ENCODE peak calls at places on chromosomes 7 and 10, in ten cellular contexts. One of them, this sample, is unnamed.

GRCh38 chr10:11430421-11431275 is 180.8 kb downstream of the USP6NL start:
- DNase-seq in right atrium auricular region: no peak
- DNase-seq in psoas muscle: no peak
- DNase-seq in pancreas: no peak
- DNase-seq in cardiac muscle cell: peak; percentile 4
- DNase-seq in uterus: no peak
- DNase-seq in lower lobe of right lung: no peak
- DNase-seq in A549: no peak
- DNase-seq in ascending aorta: no peak
- DNase-seq in Peyer's patch: no peak
- DNase-seq in this sample: no peak

GRCh38 chr10:77911535-77912123 is 14.9 kb downstream of the DLG5 start:
- DNase-seq in right atrium auricular region: no peak
- DNase-seq in psoas muscle: no peak
- DNase-seq in pancreas: no peak
- DNase-seq in cardiac muscle cell: peak; percentile 63
- DNase-seq in uterus: no peak
- DNase-seq in lower lobe of right lung: no peak
- DNase-seq in A549: peak; percentile 93
- DNase-seq in ascending aorta: no peak
- DNase-seq in Peyer's patch: no peak
- DNase-seq in this sample: no peak

GRCh38 chr10:58081353-58081752 is 186.3 kb downstream of the IPMK start:
- DNase-seq in right atrium auricular region: no peak
- DNase-seq in psoas muscle: no peak
- DNase-seq in pancreas: no peak
- DNase-seq in cardiac muscle cell: no peak
- DNase-seq in uterus: no peak
- DNase-seq in lower lobe of right lung: no peak
- DNase-seq in A549: no peak
- DNase-seq in ascending aorta: no peak
- DNase-seq in Peyer's patch: no peak
- DNase-seq in this sample: no peak

GRCh38 chr7:81469299-81470083 is 300.4 kb downstream of the HGF start:
- DNase-seq in right atrium auricular region: no peak
- DNase-seq in psoas muscle: no peak
- DNase-seq in pancreas: no peak
- DNase-seq in cardiac muscle cell: no peak
- DNase-seq in uterus: no peak
- DNase-seq in lower lobe of right lung: no peak
- DNase-seq in A549: no peak
- DNase-seq in ascending aorta: no peak
- DNase-seq in Peyer's patch: no peak
- DNase-seq in this sample: no peak

GRCh38 chr10:25076501-25077197 is 60.2 kb downstream of the THNSL1 start:
- DNase-seq in right atrium auricular region: no peak
- DNase-seq in psoas muscle: no peak
- DNase-seq in pancreas: no peak
- DNase-seq in cardiac muscle cell: peak; percentile 43
- DNase-seq in uterus: no peak
- DNase-seq in lower lobe of right lung: no peak
- DNase-seq in A549: no peak
- DNase-seq in ascending aorta: no peak
- DNase-seq in Peyer's patch: no peak
- DNase-seq in this sample: no peak

GRCh38 chr7:8165150-8165549 is 96.8 kb downstream of the ICA1 start:
- DNase-seq in right atrium auricular region: no peak
- DNase-seq in psoas muscle: no peak
- DNase-seq in pancreas: no peak
- DNase-seq in cardiac muscle cell: no peak
- DNase-seq in uterus: no peak
- DNase-seq in lower lobe of right lung: no peak
- DNase-seq in A549: no peak
- DNase-seq in ascending aorta: no peak
- DNase-seq in Peyer's patch: no peak
- DNase-seq in this sample: no peak

GRCh38 chr10:28179490-28180099 is 123.3 kb downstream of the MPP7 start:
- DNase-seq in right atrium auricular region: no peak
- DNase-seq in psoas muscle: no peak
- DNase-seq in pancreas: no peak
- DNase-seq in cardiac muscle cell: peak; percentile 76
- DNase-seq in uterus: peak; percentile 21
- DNase-seq in lower lobe of right lung: no peak
- DNase-seq in A549: peak; percentile 52
- DNase-seq in ascending aorta: no peak
- DNase-seq in Peyer's patch: peak; percentile 50
- DNase-seq in this sample: peak; percentile 6

GRCh38 chr10:688621-689426 is 644 bp downstream of the DIP2C start:
- DNase-seq in right atrium auricular region: no peak
- DNase-seq in psoas muscle: peak; percentile 44
- DNase-seq in pancreas: no peak
- DNase-seq in cardiac muscle cell: peak; percentile 57
- DNase-seq in uterus: no peak
- DNase-seq in lower lobe of right lung: no peak
- DNase-seq in A549: peak; percentile 45
- DNase-seq in ascending aorta: no peak
- DNase-seq in Peyer's patch: no peak
- DNase-seq in this sample: no peak

GRCh38 chr7:67267914-67268313 is 271.3 kb downstream of the TYW1 start:
- DNase-seq in right atrium auricular region: no peak
- DNase-seq in psoas muscle: no peak
- DNase-seq in pancreas: no peak
- DNase-seq in cardiac muscle cell: peak; percentile 15
- DNase-seq in uterus: no peak
- DNase-seq in lower lobe of right lung: no peak
- DNase-seq in A549: no peak
- DNase-seq in ascending aorta: no peak
- DNase-seq in Peyer's patch: no peak
- DNase-seq in this sample: no peak

GRCh38 chr7:83835424-83835823 is 186.5 kb upstream of the SEMA3E start:
- DNase-seq in right atrium auricular region: no peak
- DNase-seq in psoas muscle: no peak
- DNase-seq in pancreas: no peak
- DNase-seq in cardiac muscle cell: peak; percentile 17
- DNase-seq in uterus: no peak
- DNase-seq in lower lobe of right lung: no peak
- DNase-seq in A549: no peak
- DNase-seq in ascending aorta: no peak
- DNase-seq in Peyer's patch: no peak
- DNase-seq in this sample: no peak

GRCh38 chr10:118002581-118002980 is 44.2 kb downstream of the RAB11FIP2 start:
- DNase-seq in right atrium auricular region: no peak
- DNase-seq in psoas muscle: no peak
- DNase-seq in pancreas: no peak
- DNase-seq in cardiac muscle cell: peak; percentile 46
- DNase-seq in uterus: no peak
- DNase-seq in lower lobe of right lung: no peak
- DNase-seq in A549: peak; percentile 57
- DNase-seq in ascending aorta: no peak
- DNase-seq in Peyer's patch: no peak
- DNase-seq in this sample: no peak

GRCh38 chr7:106074257-106074656 is 37.9 kb downstream of the SYPL1 start:
- DNase-seq in right atrium auricular region: no peak
- DNase-seq in psoas muscle: no peak
- DNase-seq in pancreas: no peak
- DNase-seq in cardiac muscle cell: no peak
- DNase-seq in uterus: no peak
- DNase-seq in lower lobe of right lung: no peak
- DNase-seq in A549: no peak
- DNase-seq in ascending aorta: no peak
- DNase-seq in Peyer's patch: no peak
- DNase-seq in this sample: no peak

GRCh38 chr7:29807179-29807841 is 1.0 kb downstream of the WIPF3 start:
- DNase-seq in right atrium auricular region: no peak
- DNase-seq in psoas muscle: peak; percentile 53
- DNase-seq in pancreas: peak; percentile 38
- DNase-seq in cardiac muscle cell: peak; percentile 4
- DNase-seq in uterus: no peak
- DNase-seq in lower lobe of right lung: no peak
- DNase-seq in A549: peak; percentile 47
- DNase-seq in ascending aorta: no peak
- DNase-seq in Peyer's patch: peak; percentile 55
- DNase-seq in this sample: no peak

GRCh38 chr10:60907972-60908371 is 36.0 kb downstream of the RHOBTB1 start:
- DNase-seq in right atrium auricular region: no peak
- DNase-seq in psoas muscle: no peak
- DNase-seq in pancreas: no peak
- DNase-seq in cardiac muscle cell: peak; percentile 46
- DNase-seq in uterus: peak; percentile 45
- DNase-seq in lower lobe of right lung: no peak
- DNase-seq in A549: no peak
- DNase-seq in ascending aorta: no peak
- DNase-seq in Peyer's patch: no peak
- DNase-seq in this sample: no peak

DNA sequence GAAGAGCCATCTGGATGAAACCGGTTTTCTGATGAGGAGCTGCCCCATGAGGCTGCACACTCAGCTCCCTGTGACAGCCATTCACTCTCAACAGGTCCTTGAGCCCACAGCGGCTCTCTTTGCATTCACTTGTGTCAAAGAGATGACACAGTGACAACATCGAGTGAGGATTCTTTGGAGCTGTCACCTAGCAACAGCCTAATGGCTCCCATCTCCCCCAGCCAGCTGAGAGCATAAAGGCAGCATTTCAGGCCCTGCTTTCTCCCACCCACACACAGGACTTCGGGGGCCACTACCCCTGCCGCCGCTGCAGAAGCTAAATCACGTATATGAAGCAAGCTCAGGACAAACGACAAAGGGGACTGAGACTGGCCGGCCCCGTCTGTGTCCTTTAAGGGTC is 4.7 kb downstream of the CPA4 start:
- DNase-seq in right atrium auricular region: no peak
- DNase-seq in psoas muscle: no peak
- DNase-seq in pancreas: no peak
- DNase-seq in cardiac muscle cell: no peak
- DNase-seq in uterus: no peak
- DNase-seq in lower lobe of right lung: no peak
- DNase-seq in A549: no peak
- DNase-seq in ascending aorta: no peak
- DNase-seq in Peyer's patch: no peak
- DNase-seq in this sample: no peak
- H3K27ac ChIP-seq in right atrium auricular region: no peak overlapping the region
- H3K27ac ChIP-seq in psoas muscle: no peak overlapping the region
- H3K27ac ChIP-seq in pancreas: no peak overlapping the region
- H3K27ac ChIP-seq in cardiac muscle cell: no peak overlapping the region
- H3K27ac ChIP-seq in uterus: no peak overlapping the region
- H3K27ac ChIP-seq in lower lobe of right lung: no peak overlapping the region
- H3K27ac ChIP-seq in A549: no peak overlapping the region
- H3K27ac ChIP-seq in ascending aorta: no peak overlapping the region
- H3K27ac ChIP-seq in Peyer's patch: no peak overlapping the region
- H3K27ac ChIP-seq in this sample: no peak overlapping the region

DNA sequence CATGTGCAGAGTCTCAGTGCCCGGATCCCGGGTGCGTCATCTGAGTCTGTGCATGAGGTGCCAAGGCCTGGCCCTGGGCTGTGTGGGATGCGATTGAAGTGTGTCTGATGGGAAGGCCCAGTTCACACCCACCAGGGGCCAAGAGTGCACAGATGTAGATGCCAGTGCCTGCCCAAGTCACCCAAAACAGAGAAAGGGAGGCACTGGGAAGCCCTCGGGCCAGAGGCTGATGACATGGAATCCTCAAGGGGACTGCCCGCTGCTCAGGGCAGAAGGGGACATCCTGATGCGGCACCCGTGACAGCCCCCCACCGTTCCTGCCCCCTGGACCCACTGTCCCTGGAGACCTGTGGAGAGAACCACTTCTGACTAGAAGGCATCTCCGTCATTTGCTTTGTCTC is 72.2 kb upstream of the ZNF479 start:
- DNase-seq in right atrium auricular region: no peak
- DNase-seq in psoas muscle: no peak
- DNase-seq in pancreas: no peak
- DNase-seq in cardiac muscle cell: no peak
- DNase-seq in uterus: no peak
- DNase-seq in lower lobe of right lung: peak; percentile 7
- DNase-seq in A549: no peak
- DNase-seq in ascending aorta: no peak
- DNase-seq in Peyer's patch: no peak
- DNase-seq in this sample: no peak
- H3K9me3 ChIP-seq in right atrium auricular region: no peaks in the 10 kb centered on the region
- H3K9me3 ChIP-seq in psoas muscle: peaks cover 4% of the 10 kb centered on the region
- H3K9me3 ChIP-seq in pancreas: no peaks in the 10 kb centered on the region
- H3K9me3 ChIP-seq in cardiac muscle cell: peaks cover 5% of the 10 kb centered on the region
- H3K9me3 ChIP-seq in uterus: no peaks in the 10 kb centered on the region
- H3K9me3 ChIP-seq in lower lobe of right lung: peaks cover 20% of the 10 kb centered on the region
- H3K9me3 ChIP-seq in A549: peaks cover 6% of the 10 kb centered on the region
- H3K9me3 ChIP-seq in ascending aorta: peaks cover 4% of the 10 kb centered on the region
- H3K9me3 ChIP-seq in Peyer's patch: peaks cover 11% of the 10 kb centered on the region
- H3K9me3 ChIP-seq in this sample: no peaks in the 10 kb centered on the region

GRCh38 chr7:51732066-51732465 is 415.5 kb upstream of the COBL start:
- DNase-seq in right atrium auricular region: no peak
- DNase-seq in psoas muscle: no peak
- DNase-seq in pancreas: no peak
- DNase-seq in cardiac muscle cell: no peak
- DNase-seq in uterus: no peak
- DNase-seq in lower lobe of right lung: no peak
- DNase-seq in A549: no peak
- DNase-seq in ascending aorta: no peak
- DNase-seq in Peyer's patch: no peak
- DNase-seq in this sample: no peak
- H3K27ac ChIP-seq in right atrium auricular region: no peak overlapping the region
- H3K27ac ChIP-seq in psoas muscle: no peak overlapping the region
- H3K27ac ChIP-seq in pancreas: no peak overlapping the region
- H3K27ac ChIP-seq in cardiac muscle cell: no peak overlapping the region
- H3K27ac ChIP-seq in uterus: no peak overlapping the region
- H3K27ac ChIP-seq in lower lobe of right lung: no peak overlapping the region
- H3K27ac ChIP-seq in A549: no peak overlapping the region
- H3K27ac ChIP-seq in ascending aorta: no peak overlapping the region
- H3K27ac ChIP-seq in Peyer's patch: no peak overlapping the region
- H3K27ac ChIP-seq in this sample: no peak overlapping the region

DNA sequence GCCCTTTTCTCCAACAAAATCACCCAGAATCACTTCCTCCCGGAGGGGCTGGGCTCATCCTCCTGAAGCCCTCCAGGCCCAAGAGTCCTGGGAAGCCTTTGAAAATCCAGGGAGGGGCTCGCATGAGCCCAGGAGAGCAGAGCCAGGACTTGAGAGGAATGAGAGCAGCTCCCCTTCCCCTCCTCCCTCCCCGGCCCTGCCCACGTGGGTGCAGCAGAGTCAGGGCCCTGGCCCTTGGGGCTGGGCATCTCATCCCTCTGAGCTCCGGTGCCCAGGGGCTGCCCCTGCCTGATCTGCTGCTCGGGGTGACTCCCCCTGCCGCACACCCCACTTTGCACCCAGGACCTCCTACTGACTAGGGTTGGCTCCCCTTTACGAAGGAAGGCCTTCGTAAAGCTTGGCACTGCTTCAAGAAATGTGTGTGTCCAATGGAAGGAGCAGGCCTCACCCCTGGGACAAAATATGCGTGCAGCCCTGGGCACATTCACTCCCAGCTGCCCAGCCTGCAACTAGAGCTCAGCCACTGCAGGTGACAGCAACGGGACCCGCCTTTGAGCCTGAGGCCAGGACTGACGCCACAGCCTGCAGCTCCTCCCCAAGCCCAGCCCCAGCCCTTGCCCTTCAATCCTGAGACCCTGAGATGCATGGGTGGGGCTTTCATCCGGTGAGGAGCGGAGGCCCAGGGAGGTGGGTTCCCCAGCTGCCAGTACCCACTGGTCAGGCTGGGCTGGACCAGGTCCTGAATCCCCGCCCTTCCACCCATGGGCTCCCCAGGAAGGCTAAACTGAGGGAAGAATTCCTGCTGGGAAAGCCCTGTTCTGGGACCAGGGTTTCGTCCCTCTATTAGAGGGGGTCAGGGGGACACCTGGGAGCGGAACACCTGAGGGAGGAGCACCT is 21.8 kb downstream of the PWWP2B start:
- DNase-seq in right atrium auricular region: no peak
- DNase-seq in psoas muscle: no peak
- DNase-seq in pancreas: peak; percentile 91
- DNase-seq in cardiac muscle cell: peak; percentile 25
- DNase-seq in uterus: no peak
- DNase-seq in lower lobe of right lung: peak; percentile 88
- DNase-seq in A549: peak; percentile 71
- DNase-seq in ascending aorta: no peak
- DNase-seq in Peyer's patch: peak; percentile 86
- DNase-seq in this sample: no peak
- H3K9me3 ChIP-seq in right atrium auricular region: no peaks in the 10 kb centered on the region
- H3K9me3 ChIP-seq in psoas muscle: no peaks in the 10 kb centered on the region
- H3K9me3 ChIP-seq in pancreas: no peaks in the 10 kb centered on the region
- H3K9me3 ChIP-seq in cardiac muscle cell: no peaks in the 10 kb centered on the region
- H3K9me3 ChIP-seq in uterus: no peaks in the 10 kb centered on the region
- H3K9me3 ChIP-seq in lower lobe of right lung: no peaks in the 10 kb centered on the region
- H3K9me3 ChIP-seq in A549: no peaks in the 10 kb centered on the region
- H3K9me3 ChIP-seq in ascending aorta: no peaks in the 10 kb centered on the region
- H3K9me3 ChIP-seq in Peyer's patch: no peaks in the 10 kb centered on the region
- H3K9me3 ChIP-seq in this sample: no peaks in the 10 kb centered on the region

This sample was measured in CD8-positive, alpha-beta memory T cell.